ENCODE peak calls at places on chromosomes 12 and 14, in five cellular contexts. V is NB4, X is astrocyte of the spinal cord, D is HFF-Myc, U is CD14-positive monocyte. N is an unnamed sample.

GRCh38 chr12:30985814-30986452 is 59.4 kb downstream of the TSPAN11 start:
- DNase-seq in V (peak; percentile 56), X (peak; percentile 61), D (no peak), U (no peak), N (peak; percentile 57)

GRCh38 chr12:71183846-71184245 is 26.0 kb upstream of the TSPAN8 start:
- DNase-seq in V (no peak), X (peak; percentile 7), D (no peak), U (no peak), N (no peak)

GRCh38 chr14:75295061-75295461 is 16.4 kb downstream of the FOS start:
- DNase-seq in V (peak; percentile 45), X (peak; percentile 76), D (no peak), U (no peak), N (peak; percentile 18)

GRCh38 chr12:58566599-58566998 is 353.7 kb downstream of the LRIG3 start:
- DNase-seq in V (no peak), X (peak; percentile 86), D (peak; percentile 92), U (no peak), N (no peak)

GRCh38 chr12:69366796-69367195 is 7.3 kb downstream of the YEATS4 start:
- DNase-seq in V (no peak), X (no peak), D (no peak), U (no peak), N (no peak)

GRCh38 chr14:73829526-73830431 is 21.9 kb upstream of the PTGR2 start:
- DNase-seq in V (peak; percentile 78), X (peak; percentile 92), D (no peak), U (peak; percentile 83), N (no peak)

GRCh38 chr12:31687101-31687527 is 27.6 kb downstream of the ETFBKMT start:
- DNase-seq in V (peak; percentile 94), X (no peak), D (no peak), U (peak; percentile 62), N (no peak)

GRCh38 chr14:88834883-88835431 is 10.5 kb downstream of the TTC8 start:
- DNase-seq in V (no peak), X (peak; percentile 85), D (no peak), U (no peak), N (no peak)

GRCh38 chr12:121003650-121004049 is 12.6 kb downstream of the C12orf43 start:
- DNase-seq in V (peak; percentile 48), X (no peak), D (no peak), U (no peak), N (no peak)

GRCh38 chr12:26109343-26109841 is 15.4 kb downstream of the BHLHE41 start:
- DNase-seq in V (no peak), X (no peak), D (no peak), U (no peak), N (no peak)

GRCh38 chr14:67199016-67199415 is 9.8 kb downstream of the GARIN2 start:
- DNase-seq in V (no peak), X (no peak), D (no peak), U (no peak), N (no peak)

GRCh38 chr12:75944097-75944904 is 87.3 kb downstream of the PHLDA1 start:
- DNase-seq in V (peak; percentile 82), X (peak; percentile 93), D (peak; percentile 72), U (peak; percentile 52), N (no peak)

GRCh38 chr12:80580254-80580653 is 127.2 kb upstream of the MYF6 start:
- DNase-seq in V (no peak), X (peak; percentile 96), D (peak; percentile 91), U (no peak), N (no peak)

GRCh38 chr12:39627914-39628313 is 8.3 kb upstream of the ABCD2 start:
- DNase-seq in V (no peak), X (no peak), D (no peak), U (no peak), N (no peak)

GRCh38 chr12:51852404-51853137 is 4.1 kb upstream of the FIGNL2 start:
- DNase-seq in V (no peak), X (no peak), D (peak; percentile 42), U (no peak), N (no peak)

GRCh38 chr12:74985986-74986319 is 223.7 kb downstream of the KCNC2 start:
- DNase-seq in V (no peak), X (no peak), D (no peak), U (peak; percentile 37), N (no peak)

GRCh38 chr12:118981285-118982201 is at the start of gene SRRM4:
- DNase-seq in V (peak; percentile 11), X (no peak), D (no peak), U (no peak), N (peak; percentile 83)

GRCh38 chr12:20695232-20695631 is at the start of gene SLCO1C1:
- DNase-seq in V (no peak), X (no peak), D (no peak), U (no peak), N (no peak)

GRCh38 chr12:107539196-107539939 is 146.2 kb upstream of the PWP1 start:
- DNase-seq in V (peak; percentile 34), X (no peak), D (no peak), U (no peak), N (no peak)

GRCh38 chr12:80472912-80473500 is 29.0 kb downstream of the PTPRQ start:
- DNase-seq in V (peak; percentile 56), X (peak; percentile 84), D (peak; percentile 50), U (no peak), N (no peak)

GRCh38 chr14:81269100-81269978 is 48.6 kb upstream of the GTF2A1 start:
- DNase-seq in V (peak; percentile 63), X (peak; percentile 68), D (peak; percentile 45), U (no peak), N (peak; percentile 22)

GRCh38 chr14:64465856-64466554 is 706 bp downstream of the AKAP5 start:
- DNase-seq in V (peak; percentile 25), X (peak; percentile 60), D (no peak), U (no peak), N (peak; percentile 22)

GRCh38 chr12:105804591-105805265 is 334.0 kb downstream of the NUAK1 start:
- DNase-seq in V (no peak), X (no peak), D (no peak), U (no peak), N (no peak)

GRCh38 chr12:113088971-113089756 is 32.6 kb downstream of the DTX1 start:
- DNase-seq in V (no peak), X (no peak), D (no peak), U (no peak), N (no peak)

GRCh38 chr12:131912526-131913274 is 16.4 kb upstream of the PUS1 start:
- DNase-seq in V (peak; percentile 54), X (peak; percentile 84), D (peak; percentile 72), U (peak; percentile 47), N (no peak)

GRCh38 chr12:716506-716905 is 35.9 kb upstream of the WNK1 start:
- DNase-seq in V (no peak), X (no peak), D (no peak), U (no peak), N (no peak)

GRCh38 chr14:95011449-95012020 is 145.8 kb downstream of the DICER1 start:
- DNase-seq in V (no peak), X (no peak), D (no peak), U (no peak), N (no peak)

GRCh38 chr12:79547735-79548347 is 142.9 kb downstream of the PAWR start:
- DNase-seq in V (peak; percentile 41), X (peak; percentile 76), D (peak; percentile 79), U (no peak), N (peak; percentile 39)

GRCh38 chr12:69688021-69688420 is 11.1 kb downstream of the BEST3 start:
- DNase-seq in V (no peak), X (no peak), D (no peak), U (no peak), N (no peak)

GRCh38 chr12:62866451-62867082 is 68.4 kb downstream of the PPM1H start:
- DNase-seq in V (no peak), X (peak; percentile 78), D (no peak), U (no peak), N (no peak)

GRCh38 chr12:104870797-104871196 is 87.3 kb downstream of the SLC41A2 start:
- DNase-seq in V (no peak), X (no peak), D (no peak), U (no peak), N (no peak)

GRCh38 chr12:30806989-30807694 is 52.4 kb upstream of the CAPRIN2 start:
- DNase-seq in V (peak; percentile 74), X (peak; percentile 85), D (no peak), U (no peak), N (no peak)

GRCh38 chr12:10873374-10873773 is 10.7 kb downstream of the PRH1 start:
- DNase-seq in V (no peak), X (peak; percentile 42), D (no peak), U (no peak), N (no peak)
- TF ChIP-seq CTCF in V (no peak), X (no peak), D (no peak), U (no peak), N (no peak)

DNA sequence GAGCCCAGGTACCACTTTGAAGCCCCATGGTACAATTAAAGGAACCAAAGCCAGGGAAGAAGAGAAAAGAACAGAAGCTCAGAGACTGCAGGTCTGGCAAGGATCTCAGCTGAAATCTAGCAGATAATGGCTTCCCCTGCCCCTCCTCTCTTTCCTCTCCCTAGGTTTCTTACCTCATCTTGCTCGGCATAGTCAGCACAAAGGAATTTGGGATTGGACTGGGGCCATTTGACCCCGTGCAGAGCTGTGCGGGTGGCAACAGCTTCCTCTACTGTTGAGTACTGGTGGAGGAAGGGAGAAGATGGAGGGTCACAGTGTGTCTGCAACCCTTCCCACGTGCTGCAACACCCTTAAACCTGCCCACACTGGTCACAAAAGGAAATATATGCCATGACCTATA is 4.7 kb upstream of the CDH24 start:
- DNase-seq in V (no peak), X (peak; percentile 97), D (peak; percentile 93), U (no peak), N (no peak)
- TF ChIP-seq CTCF in V (no peak), X (no peak), D (no peak), U (no peak), N (no peak)

DNA sequence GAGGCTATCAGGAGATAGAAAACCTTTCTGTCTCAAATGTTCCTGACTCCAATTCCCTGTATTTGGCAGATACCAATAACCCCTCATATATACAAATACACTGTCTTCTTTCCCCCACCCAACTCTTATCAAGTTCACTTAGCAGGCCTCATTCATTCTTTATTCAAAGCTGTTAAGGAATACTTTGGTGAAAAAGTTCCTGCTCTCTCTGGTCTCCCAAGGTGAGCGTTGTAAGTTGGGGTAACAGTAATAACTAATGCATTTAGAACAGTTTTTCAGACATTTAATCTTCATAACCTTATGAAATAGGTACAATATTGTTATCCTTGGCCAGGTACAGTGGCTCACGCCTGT is 3.9 kb upstream of the GDF11 start:
- DNase-seq in V (no peak), X (no peak), D (no peak), U (no peak), N (no peak)
- TF ChIP-seq CTCF in V (no peak), X (no peak), D (no peak), U (peak; percentile 45), N (no peak)

DNA sequence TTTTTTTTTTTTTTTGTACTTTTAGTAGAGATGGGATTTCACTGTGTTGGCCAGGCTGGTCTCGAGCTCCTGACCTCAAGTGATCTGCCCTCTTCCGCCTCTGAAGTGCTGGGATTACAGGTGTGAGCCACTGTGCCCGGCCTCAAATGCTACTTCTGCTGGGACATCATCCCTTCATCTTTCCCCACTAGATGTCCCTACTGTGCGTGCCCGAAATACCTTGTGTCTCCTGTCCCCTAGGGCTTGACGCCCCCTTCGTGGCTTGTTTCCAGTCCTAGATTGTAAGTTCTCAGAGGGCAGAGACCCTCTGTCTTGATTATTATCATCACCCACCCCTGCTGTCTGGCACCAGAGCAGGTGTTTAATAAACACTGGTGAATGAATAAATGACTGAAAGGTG is 14.9 kb downstream of the CCDC63 start:
- DNase-seq in V (no peak), X (no peak), D (no peak), U (no peak), N (no peak)
- TF ChIP-seq CTCF in V (no peak), X (no peak), D (no peak), U (no peak), N (no peak)

N was measured in neural crest cell.